ENCODE peak calls at places on chromosomes 12 and 14, in nine cellular contexts. D is foreskin keratinocyte, R is choroid plexus epithelial cell, T is RWPE1, E is kidney epithelial cell, K is GM13977, I is upper lobe of right lung, P is AG09309, M is PC-9. S is an unnamed sample.

GRCh38 chr14:51612449-51612848 is 39.3 kb upstream of the FRMD6 start:
- DNase-seq in D (no peak), R (no peak), T (no peak), E (no peak), K (no peak), I (no peak), P (no peak), M (no peak), S (no peak)

GRCh38 chr14:76688373-76688671 is 72.9 kb upstream of the VASH1 start:
- DNase-seq in D (no peak), R (no peak), T (no peak), E (no peak), K (no peak), I (no peak), P (no peak), M (no peak), S (no peak)

GRCh38 chr12:7144414-7145120 is 14.4 kb downstream of the CLSTN3 start:
- DNase-seq in D (no peak), R (peak; percentile 68), T (peak; percentile 50), E (no peak), K (peak; percentile 50), I (peak; percentile 34), P (no peak), M (no peak), S (no peak)

GRCh38 chr12:92503977-92504966 is 198.5 kb upstream of the PLEKHG7 start:
- DNase-seq in D (no peak), R (no peak), T (no peak), E (no peak), K (no peak), I (no peak), P (no peak), M (no peak), S (peak; percentile 47)

GRCh38 chr14:80792756-80793155 is 148.8 kb downstream of the CEP128 start:
- DNase-seq in D (no peak), R (no peak), T (no peak), E (no peak), K (no peak), I (peak; percentile 16), P (no peak), M (no peak), S (no peak)

GRCh38 chr14:104885031-104885972 is 20.2 kb downstream of the CEP170B start:
- DNase-seq in D (no peak), R (no peak), T (no peak), E (no peak), K (no peak), I (no peak), P (no peak), M (no peak), S (no peak)

GRCh38 chr14:24310666-24311604 is at the start of gene LTB4R:
- DNase-seq in D (peak; percentile 30), R (peak; percentile 86), T (no peak), E (peak; percentile 31), K (peak; percentile 84), I (peak; percentile 90), P (no peak), M (no peak), S (no peak)

GRCh38 chr12:27627123-27627835 is 69.0 kb upstream of the REP15 start:
- DNase-seq in D (no peak), R (peak; percentile 92), T (peak; percentile 26), E (no peak), K (peak; percentile 11), I (no peak), P (peak; percentile 74), M (peak; percentile 57), S (no peak)

GRCh38 chr14:82511399-82511798 is 977.7 kb upstream of the SEL1L start:
- DNase-seq in D (no peak), R (no peak), T (no peak), E (no peak), K (no peak), I (no peak), P (no peak), M (no peak), S (no peak)

GRCh38 chr12:103994235-103994634 is 28.6 kb downstream of the TDG start:
- DNase-seq in D (no peak), R (no peak), T (no peak), E (no peak), K (no peak), I (no peak), P (no peak), M (no peak), S (no peak)

GRCh38 chr14:50039734-50040400 is 76.5 kb downstream of the VCPKMT start:
- DNase-seq in D (peak; percentile 59), R (peak; percentile 93), T (peak; percentile 48), E (no peak), K (no peak), I (peak; percentile 80), P (peak; percentile 40), M (peak; percentile 86), S (peak; percentile 31)

GRCh38 chr12:76193961-76194360 is 109.5 kb upstream of the NAP1L1 start:
- DNase-seq in D (no peak), R (no peak), T (no peak), E (no peak), K (no peak), I (no peak), P (no peak), M (no peak), S (no peak)

GRCh38 chr14:29030970-29031369 is 264.4 kb downstream of the FOXG1 start:
- DNase-seq in D (no peak), R (no peak), T (no peak), E (no peak), K (no peak), I (no peak), P (no peak), M (no peak), S (no peak)

GRCh38 chr14:65745396-65746190 is 333.1 kb downstream of the FUT8 start:
- DNase-seq in D (no peak), R (no peak), T (no peak), E (no peak), K (no peak), I (no peak), P (peak; percentile 8), M (no peak), S (no peak)

GRCh38 chr14:61752626-61753025 is 9.6 kb upstream of the SNAPC1 start:
- DNase-seq in D (no peak), R (peak; percentile 73), T (no peak), E (no peak), K (peak; percentile 45), I (no peak), P (no peak), M (peak; percentile 82), S (no peak)

GRCh38 chr14:61756135-61756534 is 6.1 kb upstream of the SNAPC1 start:
- DNase-seq in D (no peak), R (peak; percentile 45), T (no peak), E (no peak), K (no peak), I (no peak), P (no peak), M (no peak), S (no peak)

GRCh38 chr14:61754627-61755381 is 7.4 kb upstream of the SNAPC1 start:
- DNase-seq in D (no peak), R (peak; percentile 63), T (no peak), E (no peak), K (no peak), I (no peak), P (no peak), M (peak; percentile 83), S (no peak)

GRCh38 chr14:61751475-61751989 is 10.7 kb upstream of the SNAPC1 start:
- DNase-seq in D (no peak), R (peak; percentile 23), T (no peak), E (no peak), K (no peak), I (no peak), P (no peak), M (peak; percentile 39), S (no peak)

DNA sequence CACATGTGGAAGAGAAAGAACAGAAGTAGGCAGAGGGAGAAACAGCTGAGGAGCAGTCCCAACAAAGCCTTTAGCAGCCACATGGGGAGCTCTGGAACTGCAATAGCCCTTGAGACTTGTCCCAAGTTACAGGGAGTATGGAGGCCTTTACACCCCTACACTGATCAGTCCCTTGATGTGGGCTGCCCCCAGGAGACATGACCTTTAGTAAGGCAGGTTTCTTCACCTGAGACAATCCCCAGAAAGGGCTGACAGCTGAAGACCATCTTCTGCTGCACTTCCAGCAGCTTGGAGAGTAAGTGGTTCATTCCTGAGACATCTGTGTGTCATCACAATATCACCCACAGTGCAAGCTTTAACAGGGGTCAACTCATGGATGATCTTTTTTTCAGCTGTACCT is 8.6 kb upstream of the SNAPC1 start:
- DNase-seq in D (no peak), R (peak; percentile 54), T (no peak), E (no peak), K (no peak), I (no peak), P (no peak), M (no peak), S (no peak)
- TF ChIP-seq CTCF in D (peak; percentile 7), R (peak; percentile 38), T (peak; percentile 7), E (no peak), K (no peak), I (no peak), P (peak; percentile 10), M (no peak), S (no peak)

GRCh38 chr14:26206640-26207039 is 391.2 kb downstream of the NOVA1 start:
- DNase-seq in D (no peak), R (no peak), T (no peak), E (no peak), K (no peak), I (no peak), P (no peak), M (no peak), S (no peak)
- TF ChIP-seq CTCF in D (peak; percentile 8), R (no peak), T (no peak), E (no peak), K (no peak), I (no peak), P (no peak), M (no peak), S (no peak)

GRCh38 chr14:32244404-32244803 is 41.3 kb upstream of the RNU6-8 start:
- DNase-seq in D (no peak), R (peak; percentile 41), T (no peak), E (no peak), K (no peak), I (no peak), P (no peak), M (no peak), S (no peak)
- TF ChIP-seq CTCF in D (peak; percentile 45), R (peak; percentile 44), T (no peak), E (peak; percentile 26), K (peak; percentile 19), I (no peak), P (peak; percentile 45), M (no peak), S (no peak)

DNA sequence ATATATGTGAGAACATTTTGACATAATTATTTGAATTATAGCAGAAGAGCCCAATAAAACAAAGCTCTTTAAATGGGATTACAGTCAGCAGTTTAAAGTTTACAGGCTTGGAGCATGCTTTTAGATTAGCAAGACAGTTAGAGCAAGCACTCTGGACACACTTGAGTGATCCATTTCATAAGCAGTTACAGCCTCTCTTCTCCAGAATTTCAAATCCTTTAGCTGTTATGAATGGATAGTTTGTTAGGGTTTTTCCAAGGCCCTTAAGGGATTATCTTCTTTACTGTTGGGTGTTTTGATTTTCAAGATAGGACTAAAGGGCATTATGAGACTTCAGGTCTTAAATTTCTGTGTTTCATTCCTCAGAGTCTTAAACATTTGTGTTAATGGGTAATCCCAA is 36.3 kb downstream of the BEST3 start:
- DNase-seq in D (no peak), R (no peak), T (no peak), E (no peak), K (no peak), I (no peak), P (no peak), M (no peak), S (no peak)
- TF ChIP-seq CTCF in D (no peak), R (no peak), T (no peak), E (no peak), K (no peak), I (no peak), P (no peak), M (no peak), S (no peak)